ENCODE peak calls at places on chromosomes 4 and X, in nine cellular contexts. G is SK-N-SH, J is GM23338, A is A549, W is HL-60, Z is K562, L is HCT116, I is GM12878, P is HepG2. N is an unnamed sample.

GRCh38 chrX:51496501-51497291 is at the start of gene NUDT11:
- DNase-seq in G (peak), J (peak), A (peak), W (no peak), Z (peak), L (no peak), I (no peak), P (no peak), N (no peak)

GRCh38 chrX:138710866-138711331 is 618 bp downstream of the FGF13 start:
- DNase-seq in G (no peak), J (peak), A (no peak), W (no peak), Z (no peak), L (no peak), I (no peak), P (no peak), N (no peak)

GRCh38 chrX:153462291-153462690 is 8.1 kb downstream of the HAUS7 start:
- DNase-seq in G (no peak), J (no peak), A (no peak), W (no peak), Z (no peak), L (no peak), I (no peak), P (no peak), N (no peak)

GRCh38 chrX:154818916-154819770 is 13.9 kb upstream of the MPP1 start:
- DNase-seq in G (no peak), J (no peak), A (no peak), W (no peak), Z (no peak), L (no peak), I (no peak), P (no peak), N (no peak)

GRCh38 chr4:62457356-62457755 is 1257.2 kb downstream of the ADGRL3 start:
- DNase-seq in G (no peak), J (no peak), A (no peak), W (no peak), Z (no peak), L (no peak), I (no peak), P (no peak), N (no peak)

GRCh38 chr4:105828074-105828473 is 67.2 kb upstream of the NPNT start:
- DNase-seq in G (no peak), J (no peak), A (no peak), W (no peak), Z (no peak), L (no peak), I (no peak), P (no peak), N (no peak)

GRCh38 chr4:30722092-30722915 is 2.1 kb downstream of the PCDH7 start:
- DNase-seq in G (no peak), J (peak), A (no peak), W (no peak), Z (no peak), L (no peak), I (no peak), P (no peak), N (no peak)

GRCh38 chrX:154730271-154730883 is 20.5 kb downstream of the GAB3 start:
- DNase-seq in G (no peak), J (no peak), A (no peak), W (no peak), Z (no peak), L (no peak), I (no peak), P (no peak), N (no peak)

GRCh38 chr4:70603856-70604255 is 11.8 kb downstream of the AMBN start:
- DNase-seq in G (no peak), J (no peak), A (no peak), W (no peak), Z (no peak), L (no peak), I (no peak), P (no peak), N (no peak)

GRCh38 chrX:101658661-101659477 is 781 bp downstream of the ARMCX2 start:
- DNase-seq in G (peak), J (peak), A (peak), W (no peak), Z (peak), L (no peak), I (no peak), P (no peak), N (no peak)

GRCh38 chr4:127533028-127533700 is 99.6 kb upstream of the INTU start:
- DNase-seq in G (no peak), J (no peak), A (no peak), W (no peak), Z (no peak), L (no peak), I (no peak), P (no peak), N (no peak)

GRCh38 chr4:52853351-52853750 is 8.8 kb upstream of the RASL11B start:
- DNase-seq in G (no peak), J (no peak), A (no peak), W (no peak), Z (no peak), L (no peak), I (no peak), P (no peak), N (no peak)

GRCh38 chr4:17995165-17995564 is 26.4 kb downstream of the LCORL start:
- DNase-seq in G (no peak), J (no peak), A (no peak), W (no peak), Z (no peak), L (no peak), I (no peak), P (peak), N (no peak)

GRCh38 chrX:46589977-46590723 is 16.6 kb downstream of the CHST7 start:
- DNase-seq in G (no peak), J (no peak), A (no peak), W (no peak), Z (no peak), L (no peak), I (no peak), P (no peak), N (no peak)

GRCh38 chr4:119113033-119113655 is 22.5 kb upstream of the MYOZ2 start:
- DNase-seq in G (no peak), J (no peak), A (peak), W (peak), Z (no peak), L (peak), I (no peak), P (no peak), N (no peak)

GRCh38 chr4:6419452-6420028 is 52.9 kb downstream of the PPP2R2C start:
- DNase-seq in G (no peak), J (no peak), A (no peak), W (no peak), Z (no peak), L (no peak), I (no peak), P (no peak), N (no peak)

GRCh38 chr4:41103657-41104056 is 110.7 kb downstream of the APBB2 start:
- DNase-seq in G (no peak), J (no peak), A (no peak), W (no peak), Z (no peak), L (no peak), I (no peak), P (no peak), N (no peak)

GRCh38 chr4:24937176-24937575 is 24.3 kb upstream of the CCDC149 start:
- DNase-seq in G (no peak), J (no peak), A (no peak), W (no peak), Z (no peak), L (no peak), I (no peak), P (no peak), N (no peak)

GRCh38 chrX:111244238-111244750 is 26.0 kb downstream of the CAPN6 start:
- DNase-seq in G (peak), J (peak), A (peak), W (no peak), Z (no peak), L (peak), I (no peak), P (peak), N (no peak)

GRCh38 chr4:22417408-22417807 is 98.5 kb downstream of the ADGRA3 start:
- DNase-seq in G (no peak), J (no peak), A (no peak), W (no peak), Z (no peak), L (no peak), I (no peak), P (no peak), N (no peak)

GRCh38 chr4:155855897-155856296 is 10.2 kb downstream of the ASIC5 start:
- DNase-seq in G (no peak), J (no peak), A (no peak), W (no peak), Z (no peak), L (no peak), I (no peak), P (no peak), N (no peak)

GRCh38 chr4:101853691-101854090 is 63.2 kb downstream of the BANK1 start:
- DNase-seq in G (no peak), J (no peak), A (no peak), W (no peak), Z (no peak), L (no peak), I (no peak), P (no peak), N (no peak)

GRCh38 chr4:111943796-111944203 is 201.5 kb upstream of the FAM241A start:
- DNase-seq in G (peak), J (peak), A (peak), W (no peak), Z (no peak), L (peak), I (no peak), P (peak), N (no peak)

GRCh38 chr4:153467154-153467896 is 1.2 kb downstream of the TMEM131L start:
- DNase-seq in G (peak), J (peak), A (peak), W (no peak), Z (peak), L (peak), I (peak), P (peak), N (no peak)

GRCh38 chrX:63751481-63751880 is 33.5 kb downstream of the ARHGEF9 start:
- DNase-seq in G (no peak), J (no peak), A (no peak), W (no peak), Z (no peak), L (no peak), I (no peak), P (no peak), N (no peak)
- TF ChIP-seq REST in G (no peak), J (no peak), A (no peak), W (no peak), Z (no peak), L (no peak), I (no peak), P (no peak), N (no peak)

GRCh38 chrX:41605144-41605543 is 83.6 kb upstream of the GPR34 start:
- DNase-seq in G (no peak), J (no peak), A (no peak), W (no peak), Z (no peak), L (no peak), I (no peak), P (no peak), N (no peak)
- H3K4me3 ChIP-seq in G (no peak), J (no peak), A (no peak), W (no peak), Z (no peak), L (no peak), I (no peak), P (no peak), N (no peak)

DNA sequence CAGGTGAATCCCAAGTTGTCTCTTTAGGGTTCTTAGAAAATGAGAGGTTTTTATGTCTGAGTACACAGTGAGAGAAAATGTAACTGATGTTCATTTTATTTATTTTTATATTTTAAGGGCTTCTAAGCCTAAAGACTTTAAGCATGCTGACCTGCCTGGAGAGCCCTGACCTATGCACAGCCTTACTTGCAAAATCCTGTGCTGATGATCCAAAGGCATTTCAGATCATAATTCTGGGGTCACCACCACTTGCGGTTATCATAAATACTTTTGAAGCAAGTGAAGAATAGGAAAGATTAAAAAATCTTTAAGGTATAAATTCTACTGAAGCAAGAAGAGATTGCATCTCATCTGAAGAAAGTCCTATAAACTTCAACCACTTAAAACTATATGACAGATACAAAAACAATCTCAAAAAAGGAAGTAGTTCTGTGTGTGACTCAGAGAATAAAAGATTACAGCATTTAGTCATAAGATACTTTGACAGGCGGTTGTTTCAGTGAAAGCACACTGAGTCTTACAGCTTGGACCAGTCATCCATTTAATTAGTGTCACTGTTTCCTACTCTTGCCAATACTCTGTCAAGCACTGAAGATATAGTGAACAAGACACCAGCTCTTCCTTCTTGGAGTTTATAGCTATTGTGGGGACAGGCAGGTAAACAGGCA is 245.2 kb upstream of the DIPK2B start:
- DNase-seq in G (no peak), J (no peak), A (no peak), W (peak), Z (no peak), L (peak), I (no peak), P (no peak), N (peak)
- TF ChIP-seq REST in G (peak), J (no peak), A (no peak), W (no peak), Z (no peak), L (no peak), I (no peak), P (no peak), N (no peak)

DNA sequence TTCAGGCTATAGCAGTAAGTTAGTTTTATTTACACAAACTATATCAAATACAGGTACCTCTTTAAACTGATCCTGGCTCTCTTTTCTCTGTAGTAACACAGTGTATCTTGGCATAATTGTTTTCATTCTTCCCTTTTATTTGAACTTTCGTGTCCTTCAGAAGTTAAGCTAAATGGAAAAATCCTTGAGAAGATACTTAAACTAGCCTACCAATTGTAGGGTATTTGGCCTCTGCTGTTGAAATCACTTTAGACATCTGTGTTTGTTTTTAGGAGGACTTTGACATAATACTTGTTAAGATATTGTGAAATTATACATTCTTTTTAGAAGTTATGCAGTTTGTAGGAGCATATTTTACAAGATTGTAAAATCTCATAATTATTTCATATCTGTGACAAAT is 90.3 kb upstream of the GK2 start:
- DNase-seq in G (no peak), J (no peak), A (no peak), W (no peak), Z (no peak), L (no peak), I (no peak), P (peak), N (no peak)
- H3K4me3 ChIP-seq in G (no peak), J (no peak), A (no peak), W (no peak), Z (no peak), L (no peak), I (no peak), P (no peak), N (no peak)

GRCh38 chr4:4693258-4693657 is 151.4 kb upstream of the STX18 start:
- DNase-seq in G (no peak), J (no peak), A (no peak), W (no peak), Z (no peak), L (no peak), I (peak), P (peak), N (no peak)
- TF ChIP-seq REST in G (no peak), J (no peak), A (no peak), W (no peak), Z (no peak), L (no peak), I (no peak), P (no peak), N (no peak)

DNA sequence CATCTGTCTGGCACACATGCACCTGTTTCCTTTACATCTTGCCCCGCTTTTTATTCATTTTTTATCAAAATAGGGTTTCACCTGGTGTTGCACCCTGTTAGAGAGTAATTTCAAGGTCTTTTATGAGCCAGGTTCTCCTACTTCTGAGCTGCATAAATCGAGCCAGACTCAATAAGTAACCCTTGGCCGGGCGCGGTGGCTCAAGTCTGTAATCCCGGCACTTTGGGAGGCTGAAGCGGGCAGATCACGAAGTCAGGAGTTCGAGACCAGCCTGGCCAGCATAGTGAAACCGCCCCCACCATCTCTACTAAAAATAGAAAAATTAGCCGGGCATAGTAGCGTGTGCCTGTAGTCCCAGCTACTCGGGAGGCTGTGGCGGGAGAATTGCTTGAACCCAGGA is 1.0 kb upstream of the PPP2R3B start:
- DNase-seq in G (no peak), J (no peak), A (no peak), W (no peak), Z (no peak), L (no peak), I (no peak), P (no peak), N (no peak)
- H3K4me3 ChIP-seq in G (peak), J (peak), A (peak), W (peak), Z (peak), L (peak), I (peak), P (peak), N (peak)

DNA sequence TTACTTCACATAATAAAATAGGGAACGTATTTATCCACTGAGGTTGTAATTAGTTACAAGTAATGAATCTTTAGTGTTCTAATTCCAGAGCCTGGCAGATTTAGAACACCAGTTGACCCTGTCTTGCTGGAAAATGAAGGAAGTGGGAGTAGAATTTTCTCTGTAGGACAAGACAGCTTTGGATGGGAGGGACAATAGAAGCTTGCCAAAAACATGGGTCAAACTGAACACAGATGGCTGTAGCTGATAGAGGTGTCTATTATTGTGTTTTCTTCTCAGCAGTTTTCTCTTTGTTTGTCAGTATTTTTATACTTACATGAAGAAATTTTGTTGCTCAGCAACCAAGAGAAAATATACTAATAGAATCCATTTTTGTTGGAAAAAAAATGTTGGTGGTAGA is 20.2 kb downstream of the FAT4 start:
- DNase-seq in G (no peak), J (no peak), A (no peak), W (no peak), Z (no peak), L (no peak), I (no peak), P (no peak), N (no peak)
- TF ChIP-seq REST in G (no peak), J (no peak), A (no peak), W (no peak), Z (no peak), L (no peak), I (no peak), P (no peak), N (no peak)

GRCh38 chrX:128051526-128051925 is 677 bp downstream of the ACTRT1 start:
- DNase-seq in G (no peak), J (no peak), A (no peak), W (no peak), Z (no peak), L (no peak), I (no peak), P (no peak), N (no peak)

GRCh38 chrX:128052303-128052702 is at the start of gene ACTRT1:
- DNase-seq in G (no peak), J (no peak), A (no peak), W (no peak), Z (no peak), L (no peak), I (no peak), P (no peak), N (no peak)

GRCh38 chrX:128057421-128057820 is 5.2 kb upstream of the ACTRT1 start:
- DNase-seq in G (no peak), J (no peak), A (no peak), W (no peak), Z (no peak), L (no peak), I (no peak), P (no peak), N (no peak)
- H3K4me3 ChIP-seq in G (no peak), J (no peak), A (no peak), W (no peak), Z (no peak), L (no peak), I (no peak), P (no peak), N (no peak)

GRCh38 chrX:54042609-54043010 is 1.7 kb downstream of the PHF8 start:
- DNase-seq in G (peak), J (peak), A (peak), W (peak), Z (peak), L (peak), I (no peak), P (peak), N (no peak)

GRCh38 chrX:54044126-54044876 is at the start of gene PHF8:
- DNase-seq in G (peak), J (peak), A (peak), W (peak), Z (peak), L (peak), I (peak), P (peak), N (peak)

GRCh38 chrX:54044877-54045328 is 630 bp upstream of the PHF8 start:
- DNase-seq in G (peak), J (no peak), A (no peak), W (no peak), Z (no peak), L (no peak), I (peak), P (peak), N (no peak)

GRCh38 chrX:54043084-54043483 is 1.2 kb downstream of the PHF8 start:
- DNase-seq in G (no peak), J (no peak), A (no peak), W (no peak), Z (no peak), L (no peak), I (no peak), P (no peak), N (no peak)

GRCh38 chrX:54043696-54044125 is 562 bp downstream of the PHF8 start:
- DNase-seq in G (peak), J (peak), A (no peak), W (peak), Z (peak), L (no peak), I (no peak), P (no peak), N (no peak)
- TF ChIP-seq REST in G (no peak), J (no peak), A (no peak), W (no peak), Z (no peak), L (no peak), I (no peak), P (no peak), N (no peak)

N was measured in Panc1.